ENCODE peak calls at places on chromosomes 13 and 19, in nine cellular contexts. G, E, P, O, J, C, A, Q and D are unnamed samples.

GRCh38 chr13:39777527-39778061 is 122.1 kb downstream of the COG6 start:
- DNase-seq in G (peak; percentile 95), E (no peak), P (peak; percentile 99), O (peak; percentile 87), J (no peak), C (peak; percentile 90), A (no peak), Q (peak; percentile 90), D (no peak)

GRCh38 chr19:10812902-10813404 is 23.1 kb downstream of the TMED1 start:
- DNase-seq in G (peak; percentile 84), E (peak; percentile 16), P (peak; percentile 96), O (peak; percentile 95), J (no peak), C (peak; percentile 82), A (peak; percentile 69), Q (peak; percentile 95), D (peak; percentile 42)

GRCh38 chr19:55443045-55443823 is at the start of gene SHISA7:
- DNase-seq in G (no peak), E (peak; percentile 37), P (no peak), O (no peak), J (no peak), C (no peak), A (no peak), Q (no peak), D (no peak)

GRCh38 chr19:21603431-21604153 is 98.2 kb downstream of the ZNF429 start:
- DNase-seq in G (no peak), E (no peak), P (no peak), O (no peak), J (no peak), C (no peak), A (no peak), Q (no peak), D (no peak)

GRCh38 chr19:3098141-3098514 is 4.0 kb downstream of the GNA11 start:
- DNase-seq in G (no peak), E (no peak), P (no peak), O (no peak), J (no peak), C (no peak), A (peak; percentile 60), Q (peak; percentile 33), D (peak; percentile 65)

GRCh38 chr13:94007072-94007471 is 472.4 kb downstream of the DCT start:
- DNase-seq in G (no peak), E (no peak), P (no peak), O (no peak), J (no peak), C (no peak), A (no peak), Q (no peak), D (no peak)

GRCh38 chr13:110713981-110714797 is 689 bp downstream of the ING1 start:
- DNase-seq in G (no peak), E (peak; percentile 77), P (peak; percentile 61), O (peak; percentile 58), J (peak; percentile 80), C (peak; percentile 48), A (peak; percentile 54), Q (no peak), D (peak; percentile 53)

GRCh38 chr19:35318679-35319448 is 10.1 kb upstream of the CD22 start:
- DNase-seq in G (no peak), E (peak; percentile 60), P (peak; percentile 46), O (peak; percentile 58), J (peak; percentile 61), C (peak; percentile 96), A (peak; percentile 66), Q (peak; percentile 73), D (peak; percentile 37)

GRCh38 chr19:17089238-17089637 is 13.7 kb downstream of the MYO9B start:
- DNase-seq in G (no peak), E (no peak), P (peak; percentile 84), O (peak; percentile 46), J (no peak), C (no peak), A (no peak), Q (peak; percentile 45), D (no peak)

GRCh38 chr19:17680235-17680722 is 7.9 kb downstream of the UNC13A start:
- DNase-seq in G (no peak), E (peak; percentile 9), P (peak; percentile 29), O (peak; percentile 58), J (peak; percentile 71), C (no peak), A (peak; percentile 89), Q (peak; percentile 61), D (peak; percentile 79)

GRCh38 chr13:67223024-67223423 is 7.1 kb downstream of the PCDH9 start:
- DNase-seq in G (no peak), E (no peak), P (peak; percentile 68), O (peak; percentile 36), J (no peak), C (peak; percentile 30), A (no peak), Q (peak; percentile 26), D (no peak)

GRCh38 chr19:29663861-29664752 is 1.2 kb upstream of the PLEKHF1 start:
- DNase-seq in G (no peak), E (no peak), P (peak; percentile 38), O (no peak), J (no peak), C (peak; percentile 28), A (no peak), Q (peak; percentile 73), D (no peak)

GRCh38 chr19:33879818-33880575 is 83.3 kb downstream of the KCTD15 start:
- DNase-seq in G (no peak), E (no peak), P (no peak), O (no peak), J (no peak), C (no peak), A (peak; percentile 37), Q (no peak), D (peak; percentile 47)

GRCh38 chr19:52034051-52034728 is 6.0 kb upstream of the ZNF614 start:
- DNase-seq in G (no peak), E (no peak), P (peak; percentile 23), O (peak; percentile 3), J (no peak), C (peak; percentile 5), A (no peak), Q (no peak), D (no peak)

GRCh38 chr13:20360041-20360491 is 127.9 kb upstream of the GJB6 start:
- DNase-seq in G (no peak), E (no peak), P (peak; percentile 65), O (peak; percentile 66), J (no peak), C (peak; percentile 63), A (no peak), Q (peak; percentile 13), D (no peak)

GRCh38 chr19:35549174-35549788 is 3.9 kb downstream of the TMEM147 start:
- DNase-seq in G (no peak), E (no peak), P (peak; percentile 59), O (peak; percentile 81), J (no peak), C (peak; percentile 93), A (no peak), Q (peak; percentile 66), D (no peak)

GRCh38 chr19:2260341-2260751 is 4.1 kb upstream of the JSRP1 start:
- DNase-seq in G (no peak), E (no peak), P (no peak), O (no peak), J (no peak), C (peak; percentile 63), A (no peak), Q (peak; percentile 56), D (no peak)

GRCh38 chr19:51971624-51972023 is 15.0 kb downstream of the ZNF350 start:
- DNase-seq in G (no peak), E (no peak), P (peak; percentile 10), O (peak; percentile 22), J (no peak), C (peak; percentile 24), A (no peak), Q (peak; percentile 5), D (no peak)

GRCh38 chr19:1066748-1067340 is at the start of gene ARHGAP45:
- DNase-seq in G (no peak), E (peak; percentile 16), P (no peak), O (no peak), J (no peak), C (peak; percentile 35), A (peak; percentile 67), Q (no peak), D (peak; percentile 55)

GRCh38 chr13:77909827-77910226 is 8.8 kb downstream of the EDNRB start:
- DNase-seq in G (no peak), E (no peak), P (no peak), O (no peak), J (no peak), C (no peak), A (no peak), Q (no peak), D (no peak)

GRCh38 chr13:42228527-42228926 is 43.4 kb upstream of the AKAP11 start:
- DNase-seq in G (no peak), E (no peak), P (no peak), O (no peak), J (no peak), C (no peak), A (no peak), Q (no peak), D (no peak)

GRCh38 chr19:58003153-58003828 is 671 bp upstream of the ZNF606 start:
- DNase-seq in G (no peak), E (no peak), P (peak; percentile 41), O (no peak), J (no peak), C (no peak), A (no peak), Q (no peak), D (peak; percentile 10)